ENCODE peak calls at places on chromosomes 3 and 15, in four cellular contexts. L, Z, E and J are unnamed samples.

GRCh38 chr3:178275793-178276192 is 260.4 kb upstream of the KCNMB2 start:
- DNase-seq in E (no peak), Z (no peak), L (no peak), J (no peak)

GRCh38 chr3:64190517-64191515 is 34.5 kb downstream of the PRICKLE2 start:
- DNase-seq in Z (no peak), L (no peak), E (no peak), J (no peak)

GRCh38 chr3:46663611-46664135 is 29.8 kb downstream of the ALS2CL start:
- DNase-seq in E (no peak), L (peak; percentile 16), Z (peak; percentile 49), J (peak; percentile 15)

GRCh38 chr3:122635789-122636188 is 44.9 kb upstream of the PARP14 start:
- DNase-seq in Z (no peak), L (no peak), E (no peak), J (no peak)

GRCh38 chr3:98114264-98114663 is 16.3 kb upstream of the OR5H1 start:
- DNase-seq in E (no peak), Z (no peak), L (no peak), J (no peak)

GRCh38 chr15:39942101-39942752 is 8.3 kb downstream of the EIF2AK4 start:
- DNase-seq in L (no peak), Z (no peak), E (no peak), J (no peak)

GRCh38 chr3:43211681-43212080 is 74.7 kb upstream of the SNRK start:
- DNase-seq in E (no peak), Z (no peak), L (no peak), J (no peak)

GRCh38 chr3:49164983-49165720 is 979 bp downstream of the CCDC71 start:
- DNase-seq in E (no peak), Z (no peak), L (no peak), J (no peak)

GRCh38 chr15:90535254-90535653 is 5.5 kb downstream of the CRTC3 start:
- DNase-seq in E (no peak), Z (no peak), L (no peak), J (no peak)

GRCh38 chr3:133490468-133491351 is 82.8 kb upstream of the CDV3 start:
- DNase-seq in Z (no peak), L (no peak), E (no peak), J (no peak)
- H3K4me1 ChIP-seq in Z (no peaks in the 10 kb centered on the region), L (no peaks in the 10 kb centered on the region), E (no peaks in the 10 kb centered on the region), J (no peaks in the 10 kb centered on the region)

GRCh38 chr3:9903904-9904303 is 1.3 kb downstream of the IL17RE start:
- DNase-seq in L (no peak), Z (no peak), E (no peak), J (no peak)

GRCh38 chr3:9903238-9903624 is 583 bp downstream of the IL17RE start:
- DNase-seq in Z (no peak), E (no peak), L (no peak), J (no peak)

GRCh38 chr3:9899289-9899791 is 3.3 kb upstream of the IL17RE start:
- DNase-seq in Z (no peak), E (no peak), L (no peak), J (no peak)

GRCh38 chr3:9901967-9902366 is 681 bp upstream of the IL17RE start:
- DNase-seq in E (no peak), L (no peak), Z (no peak), J (no peak)

DNA sequence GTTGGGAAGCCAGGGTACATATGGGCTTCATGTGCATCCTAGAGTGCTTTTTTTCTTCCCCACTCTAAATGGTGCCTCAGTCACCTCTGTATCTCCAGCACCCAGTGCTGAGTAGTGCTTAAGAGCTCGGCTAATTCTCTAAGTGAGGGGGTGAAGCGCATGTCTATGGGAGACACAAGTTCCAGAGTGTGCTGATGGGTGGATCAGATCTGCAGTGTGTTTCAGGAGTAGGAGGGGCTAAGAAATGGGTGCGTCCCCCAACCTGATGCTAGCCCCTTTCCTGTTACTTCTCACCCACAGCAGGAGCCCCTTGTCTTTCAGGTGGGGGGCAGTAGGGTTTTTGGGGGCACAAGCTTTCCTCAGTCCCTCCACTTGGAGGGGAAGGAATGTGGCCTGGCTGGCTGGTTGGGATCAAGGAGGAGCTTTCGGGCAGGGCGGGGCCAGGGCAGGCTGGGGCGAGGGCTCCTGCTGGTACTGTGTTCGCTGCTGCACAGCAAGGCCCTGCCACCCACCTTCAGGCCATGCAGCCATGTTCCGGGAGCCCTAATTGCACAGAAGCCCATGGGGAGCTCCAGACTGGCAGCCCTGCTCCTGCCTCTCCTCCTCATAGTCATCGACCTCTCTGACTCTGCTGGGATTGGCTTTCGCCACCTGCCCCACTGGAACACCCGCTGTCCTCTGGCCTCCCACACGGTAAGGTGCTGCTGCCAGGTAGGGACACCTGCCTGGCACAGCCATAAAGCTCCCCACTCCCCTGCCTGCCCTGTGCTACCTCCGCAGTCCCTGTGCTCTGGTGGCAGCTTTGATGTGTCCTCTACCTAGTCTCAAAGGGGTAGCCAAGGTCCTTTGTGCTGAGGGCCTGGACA is at the start of gene IL17RE:
- DNase-seq in E (peak; percentile 64), Z (no peak), L (peak; percentile 89), J (peak; percentile 76)
- H3K4me3 ChIP-seq in E (peak within 1 kb of the TSS; percentile 38), Z (peak within 1 kb of the TSS; percentile 8), L (peak within 1 kb of the TSS; percentile 54), J (peak within 1 kb of the TSS; percentile 55)

GRCh38 chr3:53860196-53860595 is 13.8 kb downstream of the IL17RB start:
- DNase-seq in Z (no peak), E (no peak), L (no peak), J (no peak)
- TF ChIP-seq CTCF in Z (no peak), E (no peak), L (no peak), J (no peak)

DNA sequence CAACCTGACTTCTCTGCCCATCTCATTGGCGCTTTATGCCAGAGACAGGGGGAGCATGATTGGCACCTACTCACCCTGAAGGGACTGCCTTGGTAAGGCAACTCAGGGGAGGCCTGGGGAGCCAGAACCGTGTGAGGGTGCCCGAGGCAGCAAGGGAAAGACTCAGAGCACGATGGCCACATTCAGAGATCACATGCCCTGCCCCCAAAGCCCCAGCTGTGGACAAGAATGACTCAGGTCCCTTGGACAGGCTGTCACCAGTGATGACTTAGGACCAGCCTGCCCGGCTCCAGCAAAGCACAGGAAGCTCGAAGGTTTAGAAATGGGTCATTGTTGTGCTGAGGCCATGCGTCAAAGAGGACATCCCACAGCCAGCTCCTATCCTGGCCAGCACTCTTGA is 49.1 kb upstream of the LIMD1 start:
- DNase-seq in Z (peak; percentile 74), L (no peak), E (no peak), J (no peak)
- H3K4me1 ChIP-seq in Z (peaks cover 16% of the 10 kb centered on the region), L (no peaks in the 10 kb centered on the region), E (peaks cover 53% of the 10 kb centered on the region), J (peaks cover 61% of the 10 kb centered on the region)

GRCh38 chr15:41774873-41775417 is 661 bp downstream of the MAPKBP1 start:
- DNase-seq in L (peak; percentile 20), E (no peak), Z (no peak), J (no peak)

GRCh38 chr15:41774062-41774872 is at the start of gene MAPKBP1:
- DNase-seq in E (peak; percentile 98), L (peak; percentile 99), Z (peak; percentile 98), J (peak; percentile 99)

GRCh38 chr15:41773332-41773728 is 954 bp upstream of the MAPKBP1 start:
- DNase-seq in L (no peak), Z (no peak), E (no peak), J (no peak)

GRCh38 chr15:41773729-41774061 is 589 bp upstream of the MAPKBP1 start:
- DNase-seq in L (no peak), E (no peak), Z (no peak), J (no peak)

GRCh38 chr15:41772720-41773331 is 1.5 kb upstream of the MAPKBP1 start:
- DNase-seq in L (peak; percentile 48), Z (peak; percentile 73), E (no peak), J (no peak)
- H3K4me3 ChIP-seq in L (no peak overlapping the region), Z (no peak overlapping the region), E (no peak overlapping the region), J (no peak overlapping the region)

DNA sequence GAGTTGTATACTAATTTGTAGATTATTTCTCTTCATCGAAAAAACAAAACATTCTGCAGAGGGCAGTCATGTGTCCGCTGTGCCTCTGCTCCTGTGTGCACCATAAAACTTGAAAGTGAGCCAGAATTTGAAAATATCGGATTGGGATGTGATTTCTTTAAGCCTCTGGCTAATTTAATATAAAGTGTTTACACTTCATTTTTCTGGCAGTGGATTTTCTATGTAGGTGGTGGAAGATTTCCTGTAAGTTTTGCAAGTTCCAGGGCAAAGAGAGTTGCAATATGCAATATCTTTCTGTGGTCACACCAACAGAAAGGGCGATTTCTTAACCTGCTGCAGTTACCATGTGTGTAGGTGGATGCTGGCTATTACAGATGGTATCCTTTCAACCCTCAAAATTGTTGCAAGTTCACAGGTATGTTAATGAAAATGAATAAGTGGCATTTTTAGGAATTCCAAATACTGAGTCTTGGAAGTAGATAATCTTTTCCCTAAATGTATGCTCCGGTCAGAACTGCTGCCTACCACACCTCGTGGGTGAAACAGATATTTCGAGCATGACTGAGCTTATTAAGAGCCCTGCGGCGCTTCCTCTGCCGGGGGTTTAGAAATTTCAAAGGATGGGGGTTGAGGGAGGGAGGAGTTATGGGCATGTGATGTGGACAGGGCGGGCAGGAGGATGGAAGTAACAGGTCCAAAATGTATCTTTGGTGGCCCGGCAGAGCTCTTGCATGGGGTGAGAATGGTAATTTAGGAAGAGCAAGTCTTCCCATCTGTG is 134.0 kb downstream of the PGPEP1L start:
- DNase-seq in L (no peak), Z (no peak), E (peak; percentile 52), J (peak; percentile 61)
- TF ChIP-seq CTCF in L (no peak), Z (no peak), E (no peak), J (no peak)

GRCh38 chr15:85029221-85029620 is 47.6 kb downstream of the PDE8A start:
- DNase-seq in Z (no peak), E (no peak), L (no peak), J (no peak)
- H3K4me1 ChIP-seq in Z (peaks cover 66% of the 10 kb centered on the region), E (peaks cover 76% of the 10 kb centered on the region), L (peaks cover 34% of the 10 kb centered on the region), J (peaks cover 70% of the 10 kb centered on the region)

GRCh38 chr3:79002465-79003372 is 765.1 kb downstream of the ROBO1 start:
- DNase-seq in E (no peak), L (no peak), Z (no peak), J (no peak)

GRCh38 chr3:79001255-79001654 is 766.5 kb downstream of the ROBO1 start:
- DNase-seq in L (no peak), Z (no peak), E (no peak), J (no peak)

GRCh38 chr3:79005084-79005483 is 762.7 kb downstream of the ROBO1 start:
- DNase-seq in E (no peak), L (no peak), Z (no peak), J (no peak)

GRCh38 chr3:79006077-79006476 is 761.7 kb downstream of the ROBO1 start:
- DNase-seq in L (no peak), E (no peak), Z (no peak), J (no peak)

GRCh38 chr3:79003994-79004393 is 763.8 kb downstream of the ROBO1 start:
- DNase-seq in E (no peak), Z (no peak), L (no peak), J (no peak)
- H3K4me3 ChIP-seq in E (no peak overlapping the region), Z (no peak overlapping the region), L (no peak overlapping the region), J (no peak overlapping the region)

DNA sequence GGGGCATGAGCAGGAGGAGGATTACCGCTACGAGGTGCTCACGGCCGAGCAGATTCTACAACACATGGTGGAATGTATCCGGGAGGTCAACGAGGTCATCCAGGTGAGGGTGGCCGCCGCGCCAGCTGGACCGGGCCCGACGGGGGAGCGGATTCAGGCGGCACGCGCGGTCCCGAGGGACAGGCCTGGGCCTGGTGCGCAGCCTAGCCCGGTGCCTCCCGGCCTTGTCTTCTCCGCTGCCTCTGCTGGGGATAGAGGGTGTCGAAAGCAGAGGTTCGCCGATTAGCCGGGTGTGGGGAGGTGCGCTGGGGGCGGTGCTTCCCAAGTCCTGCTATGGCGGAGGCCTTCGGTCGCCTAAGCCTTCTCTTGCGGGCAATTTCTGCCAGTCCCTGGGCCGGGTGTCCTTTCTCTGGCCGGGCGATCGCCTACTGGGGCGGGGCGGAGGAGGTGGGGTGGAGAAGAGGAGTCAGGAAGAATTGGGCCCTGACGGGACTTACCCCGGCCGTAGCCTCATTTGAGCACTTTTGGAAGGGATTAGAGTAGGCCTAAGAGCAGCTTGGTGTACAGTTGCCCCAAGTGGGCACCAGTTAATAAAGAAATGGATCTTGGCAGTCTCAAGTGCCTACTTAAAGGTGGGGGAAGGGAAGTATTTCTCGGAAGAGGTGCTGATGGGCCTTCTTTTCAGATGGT is 927 bp downstream of the ARIH1 start:
- DNase-seq in E (peak; percentile 82), Z (peak; percentile 92), L (peak; percentile 78), J (peak; percentile 89)
- TF ChIP-seq CTCF in E (no peak), Z (no peak), L (no peak), J (no peak)